ENCODE peak calls at places on chromosomes 11 and 22, in nine cellular contexts. One of them, this sample, is unnamed.

GRCh38 chr11:108947654-108948570 is 283.0 kb downstream of the DDX10 start:
- DNase-seq in hypothalamus: no peak
- DNase-seq in mucosa of descending colon: no peak
- DNase-seq in SHP77: no peak
- DNase-seq in HT1080: peak
- DNase-seq in NCI-H774: no peak
- DNase-seq in GM19239: no peak
- DNase-seq in fibroblast of villous mesenchyme: peak
- DNase-seq in psoas muscle: no peak
- DNase-seq in this sample: no peak

GRCh38 chr11:27902981-27903624 is 202.8 kb upstream of the BDNF start:
- DNase-seq in fibroblast of villous mesenchyme: no peak
- DNase-seq in SHP77: no peak
- DNase-seq in GM19239: no peak
- DNase-seq in psoas muscle: no peak
- DNase-seq in NCI-H774: no peak
- DNase-seq in hypothalamus: no peak
- DNase-seq in HT1080: peak
- DNase-seq in mucosa of descending colon: no peak
- DNase-seq in this sample: no peak

GRCh38 chr22:46636221-46637002 is 16.2 kb downstream of the GRAMD4 start:
- DNase-seq in hypothalamus: no peak
- DNase-seq in HT1080: no peak
- DNase-seq in mucosa of descending colon: no peak
- DNase-seq in GM19239: no peak
- DNase-seq in SHP77: no peak
- DNase-seq in psoas muscle: peak
- DNase-seq in fibroblast of villous mesenchyme: no peak
- DNase-seq in NCI-H774: no peak
- DNase-seq in this sample: no peak

GRCh38 chr11:80239217-80239616 is 798.4 kb upstream of the TENM4 start:
- DNase-seq in HT1080: no peak
- DNase-seq in NCI-H774: no peak
- DNase-seq in SHP77: no peak
- DNase-seq in mucosa of descending colon: no peak
- DNase-seq in hypothalamus: no peak
- DNase-seq in GM19239: no peak
- DNase-seq in fibroblast of villous mesenchyme: no peak
- DNase-seq in psoas muscle: no peak
- DNase-seq in this sample: no peak

GRCh38 chr11:102767800-102768199 is 12.6 kb downstream of the MMP10 start:
- DNase-seq in GM19239: no peak
- DNase-seq in psoas muscle: no peak
- DNase-seq in NCI-H774: no peak
- DNase-seq in fibroblast of villous mesenchyme: no peak
- DNase-seq in SHP77: no peak
- DNase-seq in mucosa of descending colon: peak
- DNase-seq in HT1080: no peak
- DNase-seq in hypothalamus: no peak
- DNase-seq in this sample: no peak

GRCh38 chr11:12914401-12914912 is 94.7 kb upstream of the RASSF10 start:
- DNase-seq in GM19239: peak
- DNase-seq in SHP77: no peak
- DNase-seq in mucosa of descending colon: peak
- DNase-seq in NCI-H774: no peak
- DNase-seq in HT1080: no peak
- DNase-seq in hypothalamus: peak
- DNase-seq in fibroblast of villous mesenchyme: peak
- DNase-seq in psoas muscle: peak
- DNase-seq in this sample: peak

GRCh38 chr11:134783219-134783618 is 371.2 kb upstream of the B3GAT1 start:
- DNase-seq in fibroblast of villous mesenchyme: peak
- DNase-seq in GM19239: no peak
- DNase-seq in SHP77: no peak
- DNase-seq in psoas muscle: no peak
- DNase-seq in mucosa of descending colon: no peak
- DNase-seq in NCI-H774: no peak
- DNase-seq in HT1080: no peak
- DNase-seq in hypothalamus: no peak
- DNase-seq in this sample: no peak

GRCh38 chr22:20147286-20147988 is 3.4 kb downstream of the CCDC188 start:
- DNase-seq in SHP77: no peak
- DNase-seq in hypothalamus: no peak
- DNase-seq in HT1080: no peak
- DNase-seq in fibroblast of villous mesenchyme: no peak
- DNase-seq in GM19239: no peak
- DNase-seq in NCI-H774: no peak
- DNase-seq in psoas muscle: no peak
- DNase-seq in mucosa of descending colon: no peak
- DNase-seq in this sample: no peak

GRCh38 chr22:41844513-41844912 is 11.6 kb downstream of the SREBF2 start:
- DNase-seq in NCI-H774: no peak
- DNase-seq in mucosa of descending colon: no peak
- DNase-seq in SHP77: no peak
- DNase-seq in fibroblast of villous mesenchyme: no peak
- DNase-seq in GM19239: no peak
- DNase-seq in hypothalamus: no peak
- DNase-seq in psoas muscle: no peak
- DNase-seq in HT1080: no peak
- DNase-seq in this sample: no peak

GRCh38 chr11:69218946-69219720 is 63.4 kb downstream of the SMIM38 start:
- DNase-seq in SHP77: no peak
- DNase-seq in HT1080: no peak
- DNase-seq in GM19239: no peak
- DNase-seq in psoas muscle: no peak
- DNase-seq in mucosa of descending colon: no peak
- DNase-seq in fibroblast of villous mesenchyme: no peak
- DNase-seq in NCI-H774: no peak
- DNase-seq in hypothalamus: no peak
- DNase-seq in this sample: no peak

This sample was measured in dorsolateral prefrontal cortex.